ENCODE peak calls at places on chromosomes 6 and 20, in seven cellular contexts. B is endothelial cell, A is KG1, I is fibroblast of villous mesenchyme, D is posterior vena cava, N is AG08396, V is HT1080. K is an unnamed sample.

GRCh38 chr6:108030223-108030622 is 44.3 kb downstream of the OSTM1 start:
- DNase-seq in B (no peak), A (no peak), I (no peak), D (no peak), N (no peak), V (no peak), K (no peak)

GRCh38 chr20:41183391-41183790 is 46.0 kb downstream of the PLCG1 start:
- DNase-seq in B (no peak), A (no peak), I (no peak), D (peak; percentile 60), N (no peak), V (no peak), K (no peak)

GRCh38 chr6:170027111-170028043 is 263.5 kb downstream of the DLL1 start:
- DNase-seq in B (no peak), A (no peak), I (peak; percentile 70), D (peak; percentile 63), N (no peak), V (no peak), K (no peak)

GRCh38 chr20:18001131-18001921 is 32.5 kb downstream of the MGME1 start:
- DNase-seq in B (no peak), A (no peak), I (peak; percentile 82), D (peak; percentile 92), N (peak; percentile 75), V (peak; percentile 70), K (no peak)

GRCh38 chr20:19940945-19941590 is 76.1 kb upstream of the NAA20 start:
- DNase-seq in B (no peak), A (no peak), I (peak; percentile 24), D (no peak), N (no peak), V (peak; percentile 22), K (no peak)

GRCh38 chr6:21505574-21505990 is 88.0 kb upstream of the SOX4 start:
- DNase-seq in B (no peak), A (no peak), I (no peak), D (no peak), N (no peak), V (no peak), K (no peak)

GRCh38 chr6:42819803-42820508 is 38.1 kb downstream of the BICRAL start:
- DNase-seq in B (no peak), A (no peak), I (peak; percentile 40), D (no peak), N (peak; percentile 47), V (no peak), K (no peak)

GRCh38 chr20:36666181-36666740 is 20.3 kb upstream of the SLA2 start:
- DNase-seq in B (no peak), A (no peak), I (peak; percentile 49), D (no peak), N (no peak), V (peak; percentile 10), K (no peak)

GRCh38 chr6:165880721-165881120 is 217.7 kb upstream of the PDE10A start:
- DNase-seq in B (no peak), A (no peak), I (peak; percentile 32), D (no peak), N (no peak), V (no peak), K (no peak)

GRCh38 chr6:20476501-20477043 is 57.7 kb upstream of the CDKAL1 start:
- DNase-seq in B (no peak), A (no peak), I (no peak), D (no peak), N (no peak), V (no peak), K (no peak)

GRCh38 chr6:25155221-25155620 is 124.0 kb upstream of the CARMIL1 start:
- DNase-seq in B (no peak), A (no peak), I (no peak), D (no peak), N (no peak), V (no peak), K (no peak)

GRCh38 chr6:169008641-169009040 is 245.0 kb downstream of the THBS2 start:
- DNase-seq in B (no peak), A (no peak), I (no peak), D (no peak), N (no peak), V (no peak), K (no peak)

GRCh38 chr6:31350551-31350950 is 6.4 kb downstream of the HLA-B start:
- DNase-seq in B (no peak), A (no peak), I (no peak), D (no peak), N (no peak), V (no peak), K (no peak)

GRCh38 chr6:56713285-56713684 is 70.6 kb upstream of the DST start:
- DNase-seq in B (no peak), A (no peak), I (peak; percentile 78), D (no peak), N (peak; percentile 71), V (peak; percentile 94), K (no peak)

GRCh38 chr6:46652603-46653438 is at the start of the genes CYP39A1 and SLC25A27:
- DNase-seq in B (peak; percentile 92), A (peak; percentile 54), I (peak; percentile 71), D (peak; percentile 96), N (peak; percentile 96), V (peak; percentile 88), K (peak; percentile 87)

GRCh38 chr6:124879110-124879991 is 82.9 kb upstream of the RNF217 start:
- DNase-seq in B (no peak), A (no peak), I (no peak), D (no peak), N (no peak), V (no peak), K (no peak)

GRCh38 chr6:158026901-158027589 is 45.4 kb downstream of the SYNJ2 start:
- DNase-seq in B (no peak), A (peak; percentile 95), I (no peak), D (no peak), N (no peak), V (no peak), K (no peak)

GRCh38 chr20:64140956-64141355 is 23.3 kb upstream of the MYT1 start:
- DNase-seq in B (no peak), A (no peak), I (no peak), D (peak; percentile 28), N (no peak), V (no peak), K (no peak)